ENCODE peak calls at places on chromosomes 5 and 9, in six cellular contexts. F is HFF-Myc, M is left lung, Y is endothelial cell, Z is progenitor cell of endocrine pancreas, I is psoas muscle. J is an unnamed sample.

GRCh38 chr9:84570482-84571154 is 98.9 kb upstream of the NTRK2 start:
- DNase-seq in I (no peak), Z (no peak), Y (no peak), M (no peak), F (no peak), J (no peak)

GRCh38 chr5:170278611-170279500 is 18.7 kb downstream of the LCP2 start:
- DNase-seq in F (no peak), Y (peak), Z (no peak), M (peak), I (peak), J (no peak)

GRCh38 chr5:178273665-178274541 is 41.3 kb upstream of the PHYKPL start:
- DNase-seq in Z (no peak), Y (no peak), F (no peak), I (peak), M (peak), J (no peak)

GRCh38 chr9:123660691-123661090 is 269.2 kb downstream of the DENND1A start:
- DNase-seq in F (no peak), Z (no peak), I (no peak), M (no peak), Y (no peak), J (no peak)

GRCh38 chr5:73189816-73190451 is 16.9 kb downstream of the TMEM174 start:
- DNase-seq in Z (no peak), I (no peak), Y (no peak), F (peak), M (no peak), J (no peak)

GRCh38 chr9:35164711-35165110 is 2.9 kb downstream of the UNC13B start:
- DNase-seq in Y (no peak), Z (no peak), F (no peak), M (no peak), I (no peak), J (no peak)

GRCh38 chr5:148924817-148925216 is 98.4 kb downstream of the ADRB2 start:
- DNase-seq in F (no peak), Y (no peak), Z (no peak), I (no peak), M (no peak), J (no peak)

GRCh38 chr5:60495644-60496520 is 204.1 kb downstream of the DEPDC1B start:
- DNase-seq in M (no peak), I (no peak), Z (no peak), Y (no peak), F (no peak), J (no peak)

GRCh38 chr5:14250094-14250777 is 107.1 kb downstream of the TRIO start:
- DNase-seq in F (peak), I (peak), M (peak), Z (no peak), Y (no peak), J (no peak)

GRCh38 chr9:14092344-14092743 is 221.6 kb downstream of the NFIB start:
- DNase-seq in Y (no peak), M (no peak), F (no peak), I (no peak), Z (no peak), J (no peak)

GRCh38 chr5:11048760-11049159 is 287.7 kb upstream of the DAP start:
- DNase-seq in Y (no peak), F (no peak), I (no peak), M (no peak), Z (no peak), J (no peak)

GRCh38 chr5:135944967-135945560 is 9.7 kb downstream of the LECT2 start:
- DNase-seq in I (no peak), Y (peak), Z (peak), M (no peak), F (peak), J (peak)

GRCh38 chr9:8652282-8652681 is 852.7 kb upstream of the DMAC1 start:
- DNase-seq in I (no peak), F (no peak), Y (no peak), Z (no peak), M (no peak), J (no peak)

GRCh38 chr9:5976668-5977397 is 38.6 kb downstream of the RANBP6 start:
- DNase-seq in M (no peak), F (no peak), Z (no peak), Y (no peak), I (no peak), J (no peak)

GRCh38 chr5:96934695-96935555 is 955 bp upstream of the LNPEP start:
- DNase-seq in M (peak), F (peak), Z (peak), I (peak), Y (peak), J (peak)

GRCh38 chr5:74596930-74597329 is 43.6 kb downstream of the ENC1 start:
- DNase-seq in M (no peak), F (no peak), I (no peak), Y (no peak), Z (no peak), J (no peak)

GRCh38 chr9:35490910-35491465 is 1.1 kb downstream of the RUSC2 start:
- DNase-seq in Z (no peak), M (no peak), I (no peak), Y (no peak), F (no peak), J (no peak)

GRCh38 chr9:37035472-37036236 is 1.6 kb upstream of the PAX5 start:
- DNase-seq in I (no peak), F (no peak), Z (no peak), M (no peak), Y (peak), J (no peak)

GRCh38 chr9:109590945-109591344 is 92.8 kb upstream of the PTPN3 start:
- DNase-seq in Z (no peak), M (no peak), Y (no peak), I (no peak), F (no peak), J (no peak)

GRCh38 chr5:60382761-60383160 is 317.2 kb downstream of the DEPDC1B start:
- DNase-seq in I (no peak), M (no peak), Z (no peak), F (peak), Y (no peak), J (no peak)

GRCh38 chr9:34501889-34502425 is 20.8 kb downstream of the ENHO start:
- DNase-seq in M (no peak), I (no peak), F (no peak), Z (no peak), Y (no peak), J (no peak)

GRCh38 chr5:89901983-89902382 is 507.6 kb downstream of the CETN3 start:
- DNase-seq in M (no peak), Y (no peak), Z (no peak), F (no peak), I (peak), J (peak)

GRCh38 chr5:116573279-116573616 is 1.4 kb downstream of the SEMA6A start:
- DNase-seq in F (no peak), Y (no peak), M (peak), I (peak), Z (peak), J (no peak)

GRCh38 chr9:113621309-113621791 is 157.8 kb downstream of the RGS3 start:
- DNase-seq in Z (no peak), F (peak), Y (peak), I (peak), M (no peak), J (no peak)

GRCh38 chr9:133643978-133644760 is 8.0 kb downstream of the DBH start:
- DNase-seq in I (peak), Z (no peak), M (peak), Y (no peak), F (no peak), J (no peak)

GRCh38 chr9:112764837-112765236 is 14.3 kb downstream of the SNX30 start:
- DNase-seq in I (no peak), M (no peak), F (no peak), Y (no peak), Z (no peak), J (no peak)

GRCh38 chr9:134556531-134557068 is 85.0 kb upstream of the COL5A1 start:
- DNase-seq in Y (no peak), Z (no peak), I (peak), M (no peak), F (no peak), J (no peak)

GRCh38 chr5:98880151-98880550 is 48.7 kb downstream of the CHD1 start:
- DNase-seq in Z (no peak), F (no peak), M (no peak), I (no peak), Y (no peak), J (no peak)

GRCh38 chr5:77400645-77401044 is 91.5 kb downstream of the WDR41 start:
- DNase-seq in M (no peak), Y (no peak), Z (no peak), I (no peak), F (no peak), J (no peak)

GRCh38 chr5:100790170-100790665 is 112.9 kb downstream of the ST8SIA4 start:
- DNase-seq in I (no peak), Z (no peak), M (no peak), Y (peak), F (no peak), J (no peak)

GRCh38 chr5:612498-613424 is 621 bp downstream of the CEP72 start:
- DNase-seq in I (peak), F (no peak), M (no peak), Y (peak), Z (no peak), J (no peak)

GRCh38 chr9:128051932-128052734 is 15.0 kb downstream of the NAIF1 start:
- DNase-seq in F (no peak), Z (no peak), M (no peak), I (no peak), Y (no peak), J (no peak)

GRCh38 chr5:116626945-116627679 is 52.5 kb upstream of the SEMA6A start:
- DNase-seq in F (no peak), M (no peak), Y (no peak), I (no peak), Z (no peak), J (no peak)

GRCh38 chr9:68844623-68845612 is 139.9 kb downstream of the PIP5K1B start:
- DNase-seq in I (no peak), F (no peak), Y (peak), Z (peak), M (no peak), J (no peak)

GRCh38 chr9:81423589-81424326 is 265.6 kb downstream of the TLE1 start:
- DNase-seq in M (no peak), I (no peak), Z (no peak), F (no peak), Y (no peak), J (no peak)

GRCh38 chr5:21152611-21153010 is 1164.6 kb upstream of the CDH18 start:
- DNase-seq in Y (no peak), M (no peak), F (no peak), Z (no peak), I (no peak), J (peak)

GRCh38 chr5:67481362-67481761 is 284.8 kb upstream of the CD180 start:
- DNase-seq in Z (no peak), Y (no peak), F (no peak), M (no peak), I (no peak), J (no peak)

GRCh38 chr5:136249678-136250266 is 56.8 kb upstream of the SMIM32 start:
- DNase-seq in F (peak), Z (peak), Y (peak), I (peak), M (peak), J (peak)

GRCh38 chr5:83715316-83716060 is 5.2 kb downstream of the HAPLN1 start:
- DNase-seq in Z (no peak), I (no peak), M (no peak), F (no peak), Y (no peak), J (no peak)

DNA sequence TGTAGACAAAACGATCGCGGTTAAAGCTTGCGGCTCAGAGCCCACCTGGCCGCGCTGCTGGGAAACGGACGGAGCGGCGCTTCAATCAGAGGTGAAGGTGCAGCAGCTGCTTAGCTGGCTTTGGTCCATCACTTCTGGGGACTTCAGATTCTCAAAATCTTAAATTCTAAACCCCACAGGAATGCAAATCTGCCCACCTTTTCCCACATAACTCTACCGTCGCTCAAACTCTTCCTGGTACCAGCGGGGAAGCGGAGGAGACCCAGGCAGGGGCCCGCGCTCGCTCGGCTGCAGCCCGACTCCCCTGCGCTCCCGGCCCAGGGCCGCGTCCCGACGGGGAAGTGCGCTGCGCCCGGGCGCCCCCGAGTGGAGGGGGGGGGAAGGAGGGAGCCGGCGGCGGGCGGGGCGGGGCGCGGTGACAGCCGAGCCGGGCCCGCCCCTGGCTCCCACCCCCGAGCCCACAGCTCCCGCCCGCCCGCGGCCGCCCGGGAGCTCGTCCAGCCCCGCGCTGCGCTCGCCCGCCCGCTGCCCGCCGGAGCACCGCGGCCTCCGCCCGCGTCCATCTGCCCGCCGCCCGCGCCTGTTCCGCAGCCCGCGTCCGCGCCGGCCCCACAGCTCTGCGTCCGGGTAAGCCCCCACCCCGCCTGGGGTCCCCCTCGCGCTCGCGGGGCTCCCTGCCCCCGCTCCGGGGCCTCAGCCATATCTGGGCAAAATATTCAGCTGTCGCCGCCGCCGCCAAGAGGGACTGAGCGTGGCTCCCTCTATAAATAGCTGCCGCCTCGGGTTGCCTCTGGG is at the start of gene TMOD1:
- DNase-seq in F (no peak), Z (peak), Y (peak), I (peak), M (peak), J (no peak)
- TF ChIP-seq CTCF in F (no peak), Z (peak), Y (no peak), I (peak), M (peak), J (peak)

GRCh38 chr9:70111042-70111602 is 67.5 kb downstream of the MAMDC2 start:
- DNase-seq in I (peak), F (peak), Y (peak), M (peak), Z (peak), J (peak)

GRCh38 chr9:70105142-70105541 is 61.5 kb downstream of the MAMDC2 start:
- DNase-seq in M (no peak), Z (no peak), F (no peak), I (no peak), Y (no peak), J (no peak)

GRCh38 chr9:70106571-70106970 is 62.9 kb downstream of the MAMDC2 start:
- DNase-seq in Y (no peak), I (no peak), M (no peak), Z (no peak), F (no peak), J (no peak)

GRCh38 chr9:70110194-70111041 is 66.8 kb downstream of the MAMDC2 start:
- DNase-seq in F (no peak), Y (no peak), M (no peak), Z (no peak), I (no peak), J (no peak)

DNA sequence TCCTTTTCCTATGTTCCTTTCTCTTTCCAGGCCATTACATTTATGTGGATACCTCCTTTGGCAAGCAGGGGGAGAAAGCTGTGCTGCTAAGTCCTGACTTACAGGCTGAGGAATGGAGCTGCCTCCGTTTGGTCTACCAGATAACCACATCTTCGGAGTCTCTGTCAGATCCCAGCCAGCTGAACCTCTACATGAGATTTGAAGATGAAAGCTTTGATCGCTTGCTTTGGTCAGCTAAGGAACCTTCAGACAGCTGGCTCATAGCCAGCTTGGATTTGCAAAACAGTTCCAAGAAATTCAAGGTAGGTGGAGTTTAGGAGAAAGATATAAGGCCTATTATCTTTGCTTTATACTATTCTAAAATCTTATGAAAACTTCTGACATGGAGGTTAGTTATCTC is 64.5 kb downstream of the MAMDC2 start:
- DNase-seq in Z (no peak), M (no peak), I (no peak), Y (no peak), F (no peak), J (no peak)
- TF ChIP-seq CTCF in Z (no peak), M (no peak), I (no peak), Y (no peak), F (peak), J (no peak)

DNA sequence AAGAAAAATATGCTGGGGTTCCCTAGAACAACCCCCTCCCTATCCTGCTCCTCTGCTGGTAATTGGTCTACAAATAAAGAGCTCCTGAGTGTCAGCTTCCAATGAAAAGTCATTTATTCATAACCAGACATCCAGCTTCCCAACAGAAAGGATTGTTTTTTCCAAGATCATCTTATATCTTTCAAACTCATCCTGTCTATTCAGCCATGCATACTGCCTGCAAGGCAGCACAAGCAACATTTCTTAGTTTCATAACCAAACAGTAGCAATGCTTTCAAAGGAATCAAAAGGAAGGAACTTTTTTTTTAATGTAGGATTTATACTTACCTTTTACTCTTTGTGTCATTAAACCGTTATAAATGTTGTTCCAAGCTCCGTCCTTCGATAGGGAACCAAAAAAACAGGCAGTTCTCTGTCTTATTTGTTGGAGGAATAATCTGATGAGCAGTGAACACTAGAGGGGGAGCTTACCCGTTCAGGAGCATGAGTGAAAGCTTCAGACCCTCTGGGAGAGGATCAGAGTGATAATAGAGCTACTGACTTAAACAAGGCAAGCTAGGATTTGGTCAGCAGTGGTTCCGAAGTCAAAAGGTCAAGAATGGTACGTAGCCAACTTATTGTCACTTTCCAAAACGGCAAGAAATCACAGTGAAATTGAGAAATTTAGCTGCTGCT is 893.1 kb downstream of the NR2F1-AS1 start:
- DNase-seq in Y (no peak), I (no peak), M (no peak), Z (no peak), F (peak), J (no peak)
- TF ChIP-seq CTCF in Y (no peak), I (no peak), M (no peak), Z (peak), F (peak), J (peak)

DNA sequence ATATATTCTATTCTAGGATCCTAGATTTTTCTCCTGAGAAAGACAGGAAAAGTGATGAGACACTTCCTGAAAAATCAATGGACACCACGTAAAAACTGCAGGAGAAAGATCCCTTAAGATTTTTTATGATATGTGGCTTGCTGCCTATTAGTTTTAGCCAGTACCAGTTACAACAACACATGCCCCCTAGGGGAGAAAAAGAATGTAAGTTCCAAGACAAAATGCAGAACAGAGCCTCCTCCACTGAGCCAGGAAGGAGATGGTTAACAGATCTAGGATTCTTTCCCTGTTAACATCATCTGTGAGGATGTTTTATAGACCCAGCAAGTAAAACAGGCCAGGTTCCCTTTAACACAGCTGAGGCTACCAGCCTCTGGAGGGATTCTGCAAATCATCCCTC is 574.7 kb downstream of the TLE4 start:
- DNase-seq in F (no peak), I (no peak), Y (no peak), Z (no peak), M (no peak), J (peak)
- TF ChIP-seq CTCF in F (peak), I (peak), Y (no peak), Z (peak), M (no peak), J (peak)

J was measured in LNCaP clone FGC.